ENCODE peak calls at places on chromosome 19, in six cellular contexts. One of them, this sample, is unnamed. For H3K9me3, the result is how much of the 10 kb centered on the place peaks cover.

GRCh38 chr19:42311612-42312160 is 1.4 kb upstream of the TMEM145 start:
- DNase-seq in esophagus muscularis mucosa: no peak
- DNase-seq in psoas muscle: no peak
- DNase-seq in adrenal gland: no peak
- DNase-seq in CD4-positive, alpha-beta T cell: no peak
- DNase-seq in A549: no peak
- DNase-seq in this sample: no peak

GRCh38 chr19:57560049-57560491 is 407 bp upstream of the ZNF550 start:
- DNase-seq in esophagus muscularis mucosa: no peak
- DNase-seq in psoas muscle: peak
- DNase-seq in adrenal gland: peak
- DNase-seq in CD4-positive, alpha-beta T cell: no peak
- DNase-seq in A549: no peak
- DNase-seq in this sample: no peak

GRCh38 chr19:51342631-51343569 is 961 bp upstream of the VSIG10L start:
- DNase-seq in esophagus muscularis mucosa: no peak
- DNase-seq in psoas muscle: peak
- DNase-seq in adrenal gland: no peak
- DNase-seq in CD4-positive, alpha-beta T cell: no peak
- DNase-seq in A549: no peak
- DNase-seq in this sample: no peak

GRCh38 chr19:58181902-58182576 is 822 bp upstream of the ZNF274 start:
- DNase-seq in esophagus muscularis mucosa: no peak
- DNase-seq in psoas muscle: peak
- DNase-seq in adrenal gland: no peak
- DNase-seq in CD4-positive, alpha-beta T cell: peak
- DNase-seq in A549: peak
- DNase-seq in this sample: no peak

GRCh38 chr19:1491849-1492170 is 829 bp downstream of the REEP6 start:
- DNase-seq in esophagus muscularis mucosa: no peak
- DNase-seq in psoas muscle: no peak
- DNase-seq in adrenal gland: no peak
- DNase-seq in CD4-positive, alpha-beta T cell: no peak
- DNase-seq in A549: no peak
- DNase-seq in this sample: no peak

GRCh38 chr19:42088471-42089190 is 12.7 kb downstream of the ZNF574 start:
- DNase-seq in esophagus muscularis mucosa: no peak
- DNase-seq in psoas muscle: peak
- DNase-seq in adrenal gland: no peak
- DNase-seq in CD4-positive, alpha-beta T cell: no peak
- DNase-seq in A549: no peak
- DNase-seq in this sample: no peak

GRCh38 chr19:3942790-3943409 is 10.0 kb downstream of the NMRK2 start:
- DNase-seq in esophagus muscularis mucosa: no peak
- DNase-seq in psoas muscle: peak
- DNase-seq in adrenal gland: no peak
- DNase-seq in CD4-positive, alpha-beta T cell: no peak
- DNase-seq in A549: no peak
- DNase-seq in this sample: no peak

GRCh38 chr19:28436320-28436719 is 776.6 kb downstream of the UQCRFS1 start:
- DNase-seq in esophagus muscularis mucosa: no peak
- DNase-seq in psoas muscle: no peak
- DNase-seq in adrenal gland: no peak
- DNase-seq in CD4-positive, alpha-beta T cell: no peak
- DNase-seq in A549: no peak
- DNase-seq in this sample: no peak

GRCh38 chr19:28961772-28962500 is 251.0 kb downstream of the UQCRFS1 start:
- DNase-seq in esophagus muscularis mucosa: no peak
- DNase-seq in psoas muscle: no peak
- DNase-seq in adrenal gland: no peak
- DNase-seq in CD4-positive, alpha-beta T cell: no peak
- DNase-seq in A549: no peak
- DNase-seq in this sample: no peak

GRCh38 chr19:31232220-31232619 is 117.0 kb downstream of the TSHZ3 start:
- DNase-seq in esophagus muscularis mucosa: no peak
- DNase-seq in psoas muscle: no peak
- DNase-seq in adrenal gland: no peak
- DNase-seq in CD4-positive, alpha-beta T cell: no peak
- DNase-seq in A549: no peak
- DNase-seq in this sample: no peak

GRCh38 chr19:10419200-10419645 is 1.1 kb upstream of the PDE4A start:
- DNase-seq in esophagus muscularis mucosa: no peak
- DNase-seq in psoas muscle: peak
- DNase-seq in adrenal gland: no peak
- DNase-seq in CD4-positive, alpha-beta T cell: peak
- DNase-seq in A549: no peak
- DNase-seq in this sample: no peak

GRCh38 chr19:44905437-44906160 is at the start of gene APOE:
- DNase-seq in esophagus muscularis mucosa: no peak
- DNase-seq in psoas muscle: no peak
- DNase-seq in adrenal gland: peak
- DNase-seq in CD4-positive, alpha-beta T cell: no peak
- DNase-seq in A549: no peak
- DNase-seq in this sample: no peak

GRCh38 chr19:58500242-58500641 is 11.6 kb downstream of the SLC27A5 start:
- DNase-seq in esophagus muscularis mucosa: no peak
- DNase-seq in psoas muscle: no peak
- DNase-seq in adrenal gland: peak
- DNase-seq in CD4-positive, alpha-beta T cell: no peak
- DNase-seq in A549: no peak
- DNase-seq in this sample: no peak

GRCh38 chr19:3335431-3336350 is 30.7 kb upstream of the NFIC start:
- DNase-seq in esophagus muscularis mucosa: peak
- DNase-seq in psoas muscle: peak
- DNase-seq in adrenal gland: peak
- DNase-seq in CD4-positive, alpha-beta T cell: no peak
- DNase-seq in A549: no peak
- DNase-seq in this sample: no peak

GRCh38 chr19:40542197-40542859 is 34.3 kb upstream of the SHKBP1 start:
- DNase-seq in esophagus muscularis mucosa: peak
- DNase-seq in psoas muscle: peak
- DNase-seq in adrenal gland: peak
- DNase-seq in CD4-positive, alpha-beta T cell: no peak
- DNase-seq in A549: no peak
- DNase-seq in this sample: no peak

GRCh38 chr19:55516878-55517620 is 19.9 kb downstream of the SBK2 start:
- DNase-seq in esophagus muscularis mucosa: peak
- DNase-seq in psoas muscle: peak
- DNase-seq in adrenal gland: peak
- DNase-seq in CD4-positive, alpha-beta T cell: peak
- DNase-seq in A549: peak
- DNase-seq in this sample: peak

GRCh38 chr19:33225458-33225925 is at the start of gene SLC7A10:
- DNase-seq in esophagus muscularis mucosa: no peak
- DNase-seq in psoas muscle: peak
- DNase-seq in adrenal gland: no peak
- DNase-seq in CD4-positive, alpha-beta T cell: no peak
- DNase-seq in A549: no peak
- DNase-seq in this sample: no peak

GRCh38 chr19:3324405-3324856 is 42.0 kb upstream of the NFIC start:
- DNase-seq in esophagus muscularis mucosa: no peak
- DNase-seq in psoas muscle: peak
- DNase-seq in adrenal gland: peak
- DNase-seq in CD4-positive, alpha-beta T cell: peak
- DNase-seq in A549: no peak
- DNase-seq in this sample: no peak

GRCh38 chr19:474126-475078 is 13.6 kb upstream of the SHC2 start:
- DNase-seq in esophagus muscularis mucosa: no peak
- DNase-seq in psoas muscle: no peak
- DNase-seq in adrenal gland: peak
- DNase-seq in CD4-positive, alpha-beta T cell: no peak
- DNase-seq in A549: no peak
- DNase-seq in this sample: no peak

GRCh38 chr19:51531349-51532315 is at the start of gene SIGLEC6:
- DNase-seq in esophagus muscularis mucosa: no peak
- DNase-seq in psoas muscle: peak
- DNase-seq in adrenal gland: peak
- DNase-seq in CD4-positive, alpha-beta T cell: no peak
- DNase-seq in A549: no peak
- DNase-seq in this sample: no peak

GRCh38 chr19:1081301-1082164 is 13.6 kb downstream of the POLR2E start:
- DNase-seq in esophagus muscularis mucosa: no peak
- DNase-seq in psoas muscle: no peak
- DNase-seq in adrenal gland: no peak
- DNase-seq in CD4-positive, alpha-beta T cell: no peak
- DNase-seq in A549: no peak
- DNase-seq in this sample: no peak

GRCh38 chr19:41871573-41872383 is 5.3 kb upstream of the CD79A start:
- DNase-seq in esophagus muscularis mucosa: no peak
- DNase-seq in psoas muscle: peak
- DNase-seq in adrenal gland: no peak
- DNase-seq in CD4-positive, alpha-beta T cell: peak
- DNase-seq in A549: no peak
- DNase-seq in this sample: no peak

GRCh38 chr19:12222980-12223630 is 60.2 kb downstream of the ZNF136 start:
- DNase-seq in esophagus muscularis mucosa: no peak
- DNase-seq in psoas muscle: no peak
- DNase-seq in adrenal gland: no peak
- DNase-seq in CD4-positive, alpha-beta T cell: no peak
- DNase-seq in A549: no peak
- DNase-seq in this sample: no peak
- H3K9me3 ChIP-seq in esophagus muscularis mucosa: under half
- H3K9me3 ChIP-seq in psoas muscle: under half
- H3K9me3 ChIP-seq in adrenal gland: under half
- H3K9me3 ChIP-seq in CD4-positive, alpha-beta T cell: under half
- H3K9me3 ChIP-seq in A549: under half
- H3K9me3 ChIP-seq in this sample: under half

GRCh38 chr19:48608798-48609263 is 2.3 kb downstream of the SPACA4 start:
- DNase-seq in esophagus muscularis mucosa: no peak
- DNase-seq in psoas muscle: no peak
- DNase-seq in adrenal gland: peak
- DNase-seq in CD4-positive, alpha-beta T cell: peak
- DNase-seq in A549: peak
- DNase-seq in this sample: no peak
- TF ChIP-seq CTCF in esophagus muscularis mucosa: no peak
- TF ChIP-seq CTCF in psoas muscle: peak
- TF ChIP-seq CTCF in adrenal gland: no peak
- TF ChIP-seq CTCF in CD4-positive, alpha-beta T cell: peak
- TF ChIP-seq CTCF in A549: peak
- TF ChIP-seq CTCF in this sample: peak

GRCh38 chr19:53246498-53246897 is 8.2 kb downstream of the ZNF677 start:
- DNase-seq in esophagus muscularis mucosa: no peak
- DNase-seq in psoas muscle: no peak
- DNase-seq in adrenal gland: no peak
- DNase-seq in CD4-positive, alpha-beta T cell: no peak
- DNase-seq in A549: no peak
- DNase-seq in this sample: no peak
- H3K9me3 ChIP-seq in esophagus muscularis mucosa: half or more
- H3K9me3 ChIP-seq in psoas muscle: half or more
- H3K9me3 ChIP-seq in adrenal gland: half or more
- H3K9me3 ChIP-seq in CD4-positive, alpha-beta T cell: half or more
- H3K9me3 ChIP-seq in A549: under half
- H3K9me3 ChIP-seq in this sample: under half

DNA sequence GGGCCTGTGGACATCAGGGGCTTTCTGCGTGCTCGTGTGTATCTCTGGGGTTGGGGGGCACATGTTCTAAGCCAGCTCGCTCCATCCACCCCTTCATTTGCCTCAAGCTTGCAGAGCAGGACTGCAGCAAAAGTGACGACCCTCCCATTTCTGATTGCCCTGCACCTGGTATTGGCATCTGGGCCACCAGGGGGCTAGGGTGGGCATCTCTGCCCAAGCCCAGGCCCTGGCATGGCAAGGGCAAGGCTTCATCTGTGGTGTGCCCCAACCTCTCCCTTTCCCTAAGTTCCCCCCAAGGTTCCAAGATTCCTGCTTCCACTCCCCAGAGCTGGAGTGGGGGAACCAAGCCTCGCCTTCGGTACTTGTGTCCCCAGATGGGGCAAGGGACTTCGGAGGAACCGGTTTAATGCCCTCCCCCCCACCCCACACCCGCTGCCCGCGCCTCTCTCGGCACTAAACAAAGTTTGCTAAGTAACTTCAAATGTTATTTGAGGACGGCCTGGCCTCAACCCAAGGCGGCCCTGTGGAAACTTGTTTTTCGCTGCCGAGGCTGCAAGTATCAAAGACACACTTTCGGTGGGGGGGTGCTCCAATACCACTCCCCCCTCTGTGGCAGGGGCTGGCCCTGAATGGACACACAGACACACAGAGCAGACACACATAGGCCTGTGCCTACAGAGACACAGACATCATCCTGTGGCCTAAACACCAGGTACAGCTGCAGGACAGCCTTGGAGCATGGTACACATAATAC is 12.2 kb downstream of the NFIX start:
- DNase-seq in esophagus muscularis mucosa: peak
- DNase-seq in psoas muscle: peak
- DNase-seq in adrenal gland: no peak
- DNase-seq in CD4-positive, alpha-beta T cell: no peak
- DNase-seq in A549: no peak
- DNase-seq in this sample: no peak
- TF ChIP-seq CTCF in esophagus muscularis mucosa: no peak
- TF ChIP-seq CTCF in psoas muscle: no peak
- TF ChIP-seq CTCF in adrenal gland: no peak
- TF ChIP-seq CTCF in CD4-positive, alpha-beta T cell: no peak
- TF ChIP-seq CTCF in A549: no peak
- TF ChIP-seq CTCF in this sample: no peak

DNA sequence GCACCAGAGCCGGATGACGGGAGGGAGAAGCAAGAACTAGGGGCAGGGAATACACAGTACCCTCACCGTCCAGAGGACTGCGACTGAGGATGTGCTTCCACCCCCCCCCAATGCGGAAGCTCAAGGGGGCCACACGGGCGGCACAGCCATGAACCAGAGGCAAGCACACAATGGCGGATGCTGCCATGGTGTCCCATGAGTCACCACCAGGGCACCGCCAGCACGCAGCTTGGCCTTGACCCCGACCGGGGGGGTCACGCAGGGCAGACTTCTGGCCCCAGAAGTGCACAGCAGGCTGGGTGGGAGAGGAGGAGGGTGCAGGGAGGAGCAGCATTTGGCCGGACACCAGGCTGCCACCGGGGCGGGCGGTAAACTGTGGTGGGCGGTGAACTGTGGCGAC is 83.5 kb upstream of the ZNF254 start:
- DNase-seq in esophagus muscularis mucosa: no peak
- DNase-seq in psoas muscle: no peak
- DNase-seq in adrenal gland: no peak
- DNase-seq in CD4-positive, alpha-beta T cell: no peak
- DNase-seq in A549: no peak
- DNase-seq in this sample: no peak
- H3K9me3 ChIP-seq in esophagus muscularis mucosa: under half
- H3K9me3 ChIP-seq in psoas muscle: under half
- H3K9me3 ChIP-seq in adrenal gland: under half
- H3K9me3 ChIP-seq in CD4-positive, alpha-beta T cell: under half
- H3K9me3 ChIP-seq in A549: under half
- H3K9me3 ChIP-seq in this sample: under half

GRCh38 chr19:19404879-19405860 is at the start of gene GATAD2A:
- DNase-seq in esophagus muscularis mucosa: peak
- DNase-seq in psoas muscle: peak
- DNase-seq in adrenal gland: peak
- DNase-seq in CD4-positive, alpha-beta T cell: peak
- DNase-seq in A549: peak
- DNase-seq in this sample: peak
- TF ChIP-seq CTCF in esophagus muscularis mucosa: peak
- TF ChIP-seq CTCF in psoas muscle: peak
- TF ChIP-seq CTCF in adrenal gland: no peak
- TF ChIP-seq CTCF in CD4-positive, alpha-beta T cell: peak
- TF ChIP-seq CTCF in A549: no peak
- TF ChIP-seq CTCF in this sample: peak

This sample was measured in keratinocyte.